ENCODE peak calls at places on chromosomes 12 and 14, in five cellular contexts. T is WTC11, G is AG09309, C is brain microvascular endothelial cell, R is ascending aorta. M is an unnamed sample.
A peak's percentile ranks its signal among the peaks of the same experiment; 100 is the strongest.

GRCh38 chr14:100888789-100889315 is 14.7 kb downstream of the RTL1 start:
- DNase-seq in C (no peak), G (no peak), T (no peak), R (no peak), M (no peak)

GRCh38 chr14:52068741-52069616 is at the start of gene NID2:
- DNase-seq in T (peak; percentile 91), R (no peak), C (peak; percentile 92), G (no peak), M (peak; percentile 23)

GRCh38 chr14:91360490-91361235 is 57.0 kb downstream of the CCDC88C start:
- DNase-seq in C (no peak), T (no peak), R (no peak), G (no peak), M (no peak)

GRCh38 chr12:123840765-123841425 is 78.8 kb downstream of the DNAH10 start:
- DNase-seq in C (no peak), T (no peak), R (no peak), G (no peak), M (no peak)

GRCh38 chr12:121289962-121290361 is 6.5 kb downstream of the CAMKK2 start:
- DNase-seq in R (no peak), G (no peak), T (no peak), C (no peak), M (no peak)

GRCh38 chr12:105825141-105825540 is 313.6 kb downstream of the NUAK1 start:
- DNase-seq in R (no peak), T (no peak), C (no peak), G (no peak), M (no peak)

GRCh38 chr12:25615119-25615518 is 62.0 kb upstream of the LMNTD1 start:
- DNase-seq in R (no peak), G (peak; percentile 67), T (no peak), C (peak; percentile 81), M (no peak)

GRCh38 chr12:130154276-130154675 is 8.0 kb upstream of the FZD10 start:
- DNase-seq in T (no peak), R (no peak), G (no peak), C (no peak), M (no peak)

GRCh38 chr12:88922816-88923215 is 342.5 kb upstream of the KITLG start:
- DNase-seq in T (no peak), R (no peak), C (no peak), G (no peak), M (no peak)

GRCh38 chr12:1544991-1545700 is 49.2 kb downstream of the FBXL14 start:
- DNase-seq in R (no peak), C (no peak), T (no peak), G (no peak), M (no peak)

GRCh38 chr12:131092911-131093901 is 139.5 kb downstream of the ADGRD1 start:
- DNase-seq in T (peak; percentile 4), C (no peak), R (no peak), G (no peak), M (no peak)

GRCh38 chr14:103518416-103519042 is 4.1 kb downstream of the CKB start:
- DNase-seq in T (peak; percentile 89), C (no peak), R (no peak), G (no peak), M (peak; percentile 85)

GRCh38 chr12:119593578-119594398 is at the start of gene TMEM233:
- DNase-seq in C (no peak), T (peak; percentile 53), R (no peak), G (no peak), M (peak; percentile 22)

GRCh38 chr12:50401383-50402155 is 884 bp downstream of the LARP4 start:
- DNase-seq in T (no peak), G (peak; percentile 50), C (no peak), R (no peak), M (no peak)

GRCh38 chr12:83016226-83016835 is 329.6 kb downstream of the TMTC2 start:
- DNase-seq in G (peak; percentile 76), T (no peak), R (no peak), C (peak; percentile 92), M (no peak)

DNA sequence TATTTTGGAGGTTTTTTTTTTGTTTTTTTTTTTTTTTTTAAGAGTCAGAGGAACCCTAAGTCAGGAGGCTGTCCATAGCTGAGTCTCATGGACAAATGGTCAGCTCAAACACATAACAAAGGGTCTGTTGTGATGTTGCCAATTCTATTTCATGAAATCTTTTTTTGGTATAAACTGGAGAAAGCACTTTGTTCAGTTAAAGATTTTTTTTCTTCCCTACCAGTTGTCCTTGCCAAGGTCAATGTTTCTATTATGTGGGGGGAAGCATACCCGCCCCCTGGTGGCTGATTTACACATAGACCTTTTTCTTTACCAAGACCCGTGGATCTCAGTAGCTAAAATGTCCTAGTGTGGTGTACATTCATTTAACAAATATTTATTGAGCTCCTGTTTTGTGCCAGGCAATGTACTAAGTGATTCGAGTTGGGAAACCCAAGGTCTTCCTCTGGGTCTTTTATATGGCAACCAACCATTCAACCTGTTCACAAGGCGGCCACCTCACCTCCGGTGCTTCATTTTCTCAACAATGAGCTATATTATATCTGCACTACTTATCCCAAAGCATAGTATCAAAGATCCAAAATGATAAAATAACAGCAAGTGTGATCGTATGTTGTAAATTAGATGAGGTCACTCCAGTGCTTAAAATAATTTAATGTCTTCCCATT is 214.5 kb downstream of the PAH start:
- DNase-seq in T (peak; percentile 61), C (peak; percentile 66), G (peak; percentile 51), R (no peak), M (peak; percentile 24)
- TF ChIP-seq CTCF in T (peak; percentile 71), C (peak; percentile 72), G (peak; percentile 75), R (peak; percentile 36), M (peak; percentile 40)

DNA sequence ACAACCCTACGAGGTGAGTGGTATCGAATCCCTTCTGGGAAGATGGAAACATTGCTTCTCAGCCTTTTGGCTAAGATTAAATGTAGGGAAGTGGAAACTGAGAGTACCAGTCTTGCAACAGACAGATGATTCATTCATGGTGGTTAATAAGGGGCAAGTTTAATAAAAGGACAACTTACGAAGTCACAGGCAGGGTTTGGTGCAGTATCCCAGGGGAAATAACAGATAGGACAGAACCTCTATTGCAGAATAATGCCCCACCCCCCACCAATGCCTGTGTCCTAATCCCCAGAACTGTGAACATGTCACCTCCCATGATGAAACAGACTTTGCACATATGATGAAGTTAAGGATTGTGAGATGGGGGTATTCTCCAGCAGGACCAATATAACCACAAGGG is 212.5 kb downstream of the TBX5 start:
- DNase-seq in C (no peak), T (no peak), R (no peak), G (no peak), M (no peak)
- TF ChIP-seq CTCF in C (no peak), T (no peak), R (no peak), G (no peak), M (no peak)

GRCh38 chr12:102374190-102374589 is 106.2 kb downstream of the IGF1 start:
- DNase-seq in R (no peak), G (no peak), T (no peak), C (peak; percentile 16), M (no peak)
- TF ChIP-seq CTCF in R (no peak), G (no peak), T (no peak), C (no peak), M (no peak)

GRCh38 chr14:93825235-93825553 is 36.9 kb upstream of the PRIMA1 start:
- DNase-seq in G (no peak), R (no peak), T (no peak), C (no peak), M (no peak)
- TF ChIP-seq CTCF in G (no peak), R (no peak), T (no peak), C (no peak), M (no peak)

GRCh38 chr14:95334044-95334443 is 14.3 kb upstream of the CLMN start:
- DNase-seq in T (no peak), R (no peak), C (no peak), G (no peak), M (no peak)
- TF ChIP-seq CTCF in T (no peak), R (no peak), C (no peak), G (no peak), M (peak; percentile 33)

DNA sequence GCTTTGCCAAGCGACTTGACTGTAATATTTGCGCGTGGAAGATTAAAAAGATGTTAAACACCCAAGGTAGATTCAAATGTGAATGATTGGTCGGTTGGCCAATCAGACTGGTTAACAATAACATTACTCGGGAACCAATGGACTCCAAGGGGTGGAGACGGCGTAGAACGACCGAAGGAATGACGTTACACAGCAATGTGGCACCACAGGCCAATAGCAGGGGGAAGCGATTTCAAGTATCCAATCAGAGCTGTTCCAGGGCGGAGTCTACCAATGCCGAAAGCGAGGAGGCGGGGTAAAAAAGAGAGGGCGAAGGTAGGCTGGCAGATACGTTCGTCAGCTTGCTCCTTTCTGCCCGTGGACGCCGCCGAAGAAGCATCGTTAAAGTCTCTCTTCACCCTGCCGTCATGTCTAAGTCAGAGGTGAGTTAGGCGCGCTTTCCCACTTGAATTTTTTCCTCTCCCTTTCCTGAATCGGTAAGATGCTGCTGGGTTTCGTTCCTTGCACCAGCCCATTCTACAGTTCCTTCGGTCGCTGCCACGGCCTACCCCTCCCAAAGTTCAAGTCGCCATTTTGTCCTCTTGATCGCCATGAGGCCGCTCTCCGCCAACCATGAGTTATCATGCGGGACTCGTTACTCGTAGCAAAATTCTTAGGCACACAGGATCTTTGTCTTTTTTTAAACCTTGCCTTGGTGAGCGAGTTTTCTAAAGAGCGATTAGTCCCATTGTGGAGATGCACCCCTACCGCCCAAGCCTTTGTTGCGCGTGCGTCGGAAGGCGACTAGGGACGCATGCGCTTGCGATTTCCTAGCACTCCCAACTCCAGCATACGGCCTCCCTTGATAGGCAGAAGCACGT is at the start of gene HNRNPA1:
- DNase-seq in R (peak; percentile 97), T (peak; percentile 95), G (peak; percentile 100), C (peak; percentile 100), M (peak; percentile 98)
- TF ChIP-seq CTCF in R (no peak), T (no peak), G (no peak), C (no peak), M (no peak)

GRCh38 chr12:401235-402126 is at the start of gene CCDC77:
- DNase-seq in T (peak; percentile 93), G (peak; percentile 47), R (peak; percentile 65), C (peak; percentile 90), M (peak; percentile 90)

GRCh38 chr12:400828-401227 is 616 bp upstream of the CCDC77 start:
- DNase-seq in C (no peak), T (no peak), R (no peak), G (no peak), M (no peak)

DNA sequence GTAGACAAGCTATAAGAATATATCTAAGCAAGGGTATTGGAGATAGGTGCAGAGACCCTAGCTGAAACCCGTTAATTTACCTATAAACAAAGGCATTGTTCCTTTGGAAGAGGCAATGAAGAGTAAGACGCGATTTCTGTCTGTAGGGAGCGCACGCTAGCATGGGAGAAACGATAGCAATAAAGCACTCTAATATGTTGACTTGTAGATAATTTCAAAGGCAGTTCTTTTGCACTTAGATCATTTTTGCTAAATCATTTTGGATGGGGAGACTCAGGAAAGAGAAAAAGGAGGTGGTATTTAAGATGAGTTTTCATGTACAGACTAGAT is 648 bp downstream of the CCDC77 start:
- DNase-seq in C (peak; percentile 22), G (no peak), T (peak; percentile 16), R (no peak), M (peak; percentile 29)
- TF ChIP-seq CTCF in C (peak; percentile 48), G (peak; percentile 25), T (no peak), R (no peak), M (peak; percentile 39)

DNA sequence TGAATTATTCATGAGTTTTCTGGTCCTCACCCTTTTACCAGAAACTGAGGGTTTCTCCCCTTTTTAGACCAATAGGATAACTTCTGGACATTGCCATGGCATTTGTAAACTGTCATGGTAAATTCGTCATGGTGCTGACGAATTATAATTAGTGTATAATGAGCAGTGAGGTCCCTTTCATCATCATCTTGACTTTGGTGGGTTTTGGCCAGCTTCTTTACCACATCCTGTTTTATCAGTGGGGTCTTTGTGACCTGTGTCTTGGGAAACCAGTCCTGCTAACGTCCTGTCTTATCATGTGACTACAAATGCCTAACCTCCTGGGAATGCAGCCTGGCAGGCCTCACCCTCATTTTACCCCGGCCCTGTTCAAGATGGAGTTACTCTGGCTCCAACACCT is 121.8 kb downstream of the SPTSSA start:
- DNase-seq in G (no peak), R (no peak), T (no peak), C (no peak), M (no peak)
- TF ChIP-seq CTCF in G (no peak), R (no peak), T (no peak), C (no peak), M (no peak)